ENCODE peak calls at places on chromosome 17, in eight cellular contexts. U is mammary epithelial cell, Z is lower leg skin, X is PC-3, C is fibroblast of lung, I is adrenal gland, V is GM12864, Q is SK-N-SH. P is an unnamed sample.

GRCh38 chr17:66737524-66737923 is 97.4 kb upstream of the CACNG5 start:
- DNase-seq in U (no peak), Z (no peak), X (no peak), C (peak), I (no peak), V (no peak), Q (no peak), P (peak)

GRCh38 chr17:77504652-77505459 is 364.1 kb downstream of the SEC14L1 start:
- DNase-seq in U (no peak), Z (peak), X (no peak), C (no peak), I (no peak), V (no peak), Q (peak), P (no peak)

GRCh38 chr17:43670645-43671074 is 8.9 kb upstream of the MEOX1 start:
- DNase-seq in U (no peak), Z (no peak), X (no peak), C (no peak), I (no peak), V (no peak), Q (no peak), P (no peak)

GRCh38 chr17:17205368-17206148 is 575 bp downstream of the PLD6 start:
- DNase-seq in U (peak), Z (peak), X (peak), C (peak), I (peak), V (peak), Q (peak), P (no peak)

GRCh38 chr17:44826123-44826790 is 3.8 kb downstream of the GJC1 start:
- DNase-seq in U (no peak), Z (no peak), X (peak), C (peak), I (no peak), V (no peak), Q (no peak), P (no peak)

GRCh38 chr17:66989076-66989475 is 24.6 kb downstream of the CACNG4 start:
- DNase-seq in U (no peak), Z (no peak), X (no peak), C (no peak), I (no peak), V (no peak), Q (no peak), P (no peak)

GRCh38 chr17:46876353-46876887 is 25.0 kb downstream of the WNT9B start:
- DNase-seq in U (peak), Z (no peak), X (peak), C (no peak), I (no peak), V (no peak), Q (peak), P (no peak)

GRCh38 chr17:68591583-68591982 is 9.6 kb downstream of the FAM20A start:
- DNase-seq in U (no peak), Z (no peak), X (peak), C (no peak), I (peak), V (no peak), Q (no peak), P (no peak)

GRCh38 chr17:66347661-66348604 is 45.5 kb downstream of the PRKCA start:
- DNase-seq in U (peak), Z (no peak), X (peak), C (peak), I (peak), V (no peak), Q (no peak), P (peak)

GRCh38 chr17:68101992-68102758 is 66.6 kb downstream of the KPNA2 start:
- DNase-seq in U (peak), Z (peak), X (peak), C (no peak), I (peak), V (no peak), Q (peak), P (peak)

GRCh38 chr17:332023-332422 is 20.6 kb downstream of the RPH3AL start:
- DNase-seq in U (no peak), Z (no peak), X (no peak), C (no peak), I (no peak), V (no peak), Q (no peak), P (no peak)

GRCh38 chr17:45437461-45438283 is 5.0 kb upstream of the ARHGAP27 start:
- DNase-seq in U (no peak), Z (no peak), X (no peak), C (no peak), I (no peak), V (no peak), Q (peak), P (no peak)

GRCh38 chr17:74408830-74409229 is 23.1 kb upstream of the GPRC5C start:
- DNase-seq in U (no peak), Z (no peak), X (no peak), C (no peak), I (no peak), V (no peak), Q (no peak), P (no peak)

GRCh38 chr17:1413281-1413791 is 13.3 kb upstream of the YWHAE start:
- DNase-seq in U (peak), Z (no peak), X (peak), C (peak), I (peak), V (no peak), Q (peak), P (peak)

GRCh38 chr17:50063516-50064252 is 7.8 kb downstream of the ITGA3 start:
- DNase-seq in U (peak), Z (no peak), X (peak), C (peak), I (no peak), V (no peak), Q (no peak), P (no peak)

GRCh38 chr17:59897090-59897489 is 4.2 kb downstream of the RPS6KB1 start:
- DNase-seq in U (no peak), Z (no peak), X (peak), C (peak), I (no peak), V (no peak), Q (no peak), P (no peak)

GRCh38 chr17:21512307-21513011 is 136.3 kb downstream of the KCNJ12 start:
- DNase-seq in U (no peak), Z (peak), X (no peak), C (no peak), I (no peak), V (no peak), Q (no peak), P (no peak)

GRCh38 chr17:74276051-74276476 is 2.0 kb downstream of the DNAI2 start:
- DNase-seq in U (no peak), Z (no peak), X (no peak), C (peak), I (no peak), V (no peak), Q (no peak), P (peak)

GRCh38 chr17:28551421-28552186 is 820 bp downstream of the UNC119 start:
- DNase-seq in U (peak), Z (no peak), X (no peak), C (peak), I (no peak), V (no peak), Q (no peak), P (peak)

GRCh38 chr17:43784628-43785101 is 4.4 kb downstream of the CFAP97D1 start:
- DNase-seq in U (peak), Z (no peak), X (peak), C (peak), I (no peak), V (no peak), Q (no peak), P (peak)

GRCh38 chr17:59617141-59617757 is 2.4 kb upstream of the CLTC start:
- DNase-seq in U (peak), Z (no peak), X (peak), C (peak), I (no peak), V (no peak), Q (no peak), P (no peak)

GRCh38 chr17:1179635-1180433 is at the start of gene ABR:
- DNase-seq in U (peak), Z (peak), X (no peak), C (no peak), I (peak), V (no peak), Q (peak), P (peak)

GRCh38 chr17:65509032-65509431 is 52.4 kb downstream of the AXIN2 start:
- DNase-seq in U (no peak), Z (no peak), X (no peak), C (no peak), I (no peak), V (no peak), Q (no peak), P (no peak)

GRCh38 chr17:78316867-78317816 is 42.7 kb downstream of the SOCS3 start:
- DNase-seq in U (no peak), Z (no peak), X (peak), C (peak), I (no peak), V (no peak), Q (peak), P (peak)

GRCh38 chr17:79046501-79047280 is 22.7 kb downstream of the C1QTNF1 start:
- DNase-seq in U (no peak), Z (no peak), X (no peak), C (no peak), I (no peak), V (no peak), Q (peak), P (no peak)

GRCh38 chr17:40605301-40605700 is 40.0 kb upstream of the CCR7 start:
- DNase-seq in U (no peak), Z (no peak), X (no peak), C (no peak), I (no peak), V (no peak), Q (no peak), P (no peak)

GRCh38 chr17:67994827-67995567 is 1.3 kb downstream of the C17orf58 start:
- DNase-seq in U (peak), Z (no peak), X (peak), C (peak), I (peak), V (no peak), Q (peak), P (peak)

GRCh38 chr17:61678339-61678738 is 87.3 kb upstream of the NACA2 start:
- DNase-seq in U (peak), Z (no peak), X (no peak), C (no peak), I (no peak), V (no peak), Q (no peak), P (no peak)

GRCh38 chr17:11122908-11123307 is 118.1 kb upstream of the SHISA6 start:
- DNase-seq in U (no peak), Z (no peak), X (no peak), C (no peak), I (peak), V (no peak), Q (no peak), P (no peak)

GRCh38 chr17:4583796-4584124 is 569 bp upstream of the SMTNL2 start:
- DNase-seq in U (no peak), Z (no peak), X (no peak), C (no peak), I (no peak), V (no peak), Q (peak), P (no peak)

GRCh38 chr17:1490643-1491405 is 1.7 kb downstream of the MYO1C start:
- DNase-seq in U (peak), Z (peak), X (peak), C (peak), I (peak), V (no peak), Q (peak), P (no peak)

GRCh38 chr17:61412860-61413653 is 13.4 kb downstream of the TBX2 start:
- DNase-seq in U (no peak), Z (peak), X (no peak), C (no peak), I (no peak), V (no peak), Q (peak), P (no peak)

GRCh38 chr17:80664217-80664780 is 119.7 kb downstream of the RPTOR start:
- DNase-seq in U (no peak), Z (no peak), X (no peak), C (no peak), I (no peak), V (no peak), Q (no peak), P (no peak)

GRCh38 chr17:40028595-40028994 is 13.4 kb downstream of the CSF3 start:
- DNase-seq in U (no peak), Z (no peak), X (no peak), C (no peak), I (no peak), V (no peak), Q (no peak), P (no peak)

GRCh38 chr17:51474764-51475163 is 214.4 kb downstream of the UTP18 start:
- DNase-seq in U (no peak), Z (no peak), X (no peak), C (no peak), I (no peak), V (no peak), Q (no peak), P (no peak)

DNA sequence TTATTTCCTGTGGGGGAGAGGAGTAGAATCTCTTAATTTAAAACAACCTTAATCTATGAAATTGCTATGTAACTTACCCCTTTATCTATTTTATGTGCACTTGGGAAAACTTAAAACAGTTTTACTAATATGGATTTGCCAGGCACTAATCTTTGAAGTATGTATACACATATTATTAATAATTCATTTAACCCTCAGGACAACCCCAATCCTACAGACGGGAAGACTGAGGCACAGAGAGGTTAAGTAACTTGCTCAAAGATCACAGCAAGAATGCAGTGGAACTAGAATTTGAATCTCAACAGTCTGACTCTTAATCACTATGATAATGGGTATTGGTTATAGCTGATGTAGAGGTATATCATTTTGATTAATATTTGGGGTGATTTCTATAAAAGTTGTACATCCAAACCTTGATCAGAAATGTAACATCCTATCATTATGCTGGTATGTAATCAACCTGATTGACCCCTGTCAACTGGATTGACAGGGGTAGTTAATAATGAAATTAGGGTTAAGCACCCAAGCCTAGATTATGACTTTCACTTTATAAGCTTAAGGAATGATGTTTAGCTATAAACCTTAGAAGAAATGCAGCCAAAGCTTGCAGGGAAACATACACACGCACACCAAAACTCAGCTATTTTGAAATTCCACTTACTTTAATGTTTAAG is 1.6 kb downstream of the MYO1D start:
- DNase-seq in U (no peak), Z (no peak), X (no peak), C (no peak), I (no peak), V (no peak), Q (no peak), P (no peak)
- H3K4me3 ChIP-seq in U (peak), Z (no peak), X (peak), C (peak), I (peak), V (peak), Q (peak), P (no peak)

GRCh38 chr17:63442074-63442473 is 4.0 kb downstream of the CYB561 start:
- DNase-seq in U (no peak), Z (no peak), X (no peak), C (no peak), I (no peak), V (no peak), Q (peak), P (no peak)

GRCh38 chr17:63443053-63443452 is 3.1 kb downstream of the CYB561 start:
- DNase-seq in U (no peak), Z (no peak), X (no peak), C (no peak), I (no peak), V (no peak), Q (peak), P (no peak)

GRCh38 chr17:63440770-63441335 is 5.3 kb downstream of the CYB561 start:
- DNase-seq in U (no peak), Z (no peak), X (no peak), C (no peak), I (no peak), V (no peak), Q (peak), P (no peak)

GRCh38 chr17:63441654-63442053 is 4.5 kb downstream of the CYB561 start:
- DNase-seq in U (no peak), Z (no peak), X (no peak), C (no peak), I (no peak), V (no peak), Q (no peak), P (no peak)

DNA sequence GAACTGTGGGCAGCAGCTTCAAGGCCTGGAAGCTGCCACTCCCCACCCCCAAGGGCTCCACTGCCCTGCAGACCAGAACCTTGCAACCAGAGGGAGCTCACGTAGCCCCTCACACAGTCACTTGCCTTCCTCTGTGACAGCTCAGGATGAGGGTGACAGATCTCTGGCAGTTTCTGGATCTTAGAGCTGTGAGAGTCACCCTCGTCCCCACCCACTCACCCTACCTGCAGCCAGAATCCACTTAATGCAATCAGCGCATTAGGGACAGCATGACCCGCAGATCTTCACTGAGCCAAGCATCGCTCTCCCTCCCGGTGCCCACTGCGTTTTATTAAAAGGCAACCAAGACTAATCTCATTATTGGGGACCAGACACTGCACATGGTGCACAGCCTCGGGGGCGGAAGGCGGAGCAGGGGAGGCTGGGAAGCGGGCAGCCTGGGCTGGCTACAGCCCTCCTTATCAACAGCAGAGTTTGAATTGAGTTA is 3.5 kb downstream of the CYB561 start:
- DNase-seq in U (no peak), Z (no peak), X (peak), C (no peak), I (no peak), V (no peak), Q (peak), P (no peak)
- TF ChIP-seq CTCF in U (peak), Z (no peak), X (peak), C (no peak), I (peak), V (peak), Q (peak), P (peak)

GRCh38 chr17:10042589-10043244 is 137.6 kb upstream of the RCVRN start:
- DNase-seq in U (no peak), Z (no peak), X (no peak), C (no peak), I (peak), V (no peak), Q (no peak), P (peak)
- H3K4me3 ChIP-seq in U (no peak), Z (no peak), X (no peak), C (no peak), I (no peak), V (no peak), Q (no peak), P (no peak)

GRCh38 chr17:38869647-38870258 is at the start of gene LASP1:
- DNase-seq in U (peak), Z (peak), X (peak), C (peak), I (peak), V (no peak), Q (peak), P (peak)

GRCh38 chr17:38872671-38873385 is 3.0 kb downstream of the LASP1 start:
- DNase-seq in U (no peak), Z (no peak), X (no peak), C (no peak), I (no peak), V (no peak), Q (no peak), P (no peak)

GRCh38 chr17:38871992-38872605 is 2.2 kb downstream of the LASP1 start:
- DNase-seq in U (no peak), Z (no peak), X (no peak), C (no peak), I (no peak), V (no peak), Q (no peak), P (no peak)

GRCh38 chr17:38870259-38871165 is 654 bp downstream of the LASP1 start:
- DNase-seq in U (peak), Z (peak), X (peak), C (peak), I (peak), V (no peak), Q (peak), P (no peak)

DNA sequence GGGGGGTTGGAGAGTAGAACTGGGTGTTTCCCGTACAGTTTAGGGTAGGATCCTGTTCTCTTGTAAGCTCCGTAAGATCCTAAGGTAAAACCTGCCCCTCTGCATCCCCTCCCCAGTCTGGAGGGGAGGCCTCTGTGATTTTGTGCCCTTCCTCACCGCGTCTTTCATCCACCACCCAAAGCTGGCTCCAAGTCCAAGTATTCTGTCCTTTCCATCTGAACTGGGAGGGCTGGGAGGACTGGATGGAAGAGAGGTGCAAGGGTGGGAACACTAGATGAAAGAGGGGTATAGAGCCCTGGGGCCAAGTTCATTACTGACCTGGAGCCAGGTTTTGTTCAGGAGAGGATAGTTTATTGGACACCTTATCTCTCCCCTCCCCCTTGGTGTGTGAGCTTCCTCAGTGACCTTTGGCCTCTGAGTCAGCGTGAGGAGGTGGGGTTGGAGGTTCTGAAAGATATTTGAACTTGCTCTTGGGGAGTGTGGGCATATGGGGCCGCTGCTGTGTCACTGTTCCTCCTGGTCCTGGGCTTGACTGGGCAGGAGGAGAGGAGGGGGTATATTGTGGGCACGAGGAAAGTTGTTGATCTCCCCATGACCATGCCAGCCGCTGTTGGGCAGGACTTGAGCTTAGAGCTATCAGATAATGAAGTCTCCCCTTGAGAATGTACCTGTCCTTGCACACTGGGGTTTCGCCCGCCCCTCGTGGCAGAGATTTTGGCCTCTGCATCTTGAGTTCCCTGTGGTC is 1.6 kb downstream of the LASP1 start:
- DNase-seq in U (peak), Z (peak), X (peak), C (peak), I (peak), V (no peak), Q (no peak), P (peak)
- TF ChIP-seq CTCF in U (no peak), Z (no peak), X (peak), C (no peak), I (no peak), V (no peak), Q (no peak), P (no peak)

GRCh38 chr17:7079581-7080444 is at the start of gene CLEC10A:
- DNase-seq in U (no peak), Z (peak), X (no peak), C (no peak), I (peak), V (no peak), Q (no peak), P (no peak)
- H3K4me3 ChIP-seq in U (no peak), Z (no peak), X (no peak), C (no peak), I (no peak), V (no peak), Q (no peak), P (no peak)